ENCODE peak calls at places on chromosomes 11 and 22, in four cellular contexts. One of them, this sample, is unnamed. For H3K27me3, the result is how much of the 10 kb centered on the place peaks cover.

GRCh38 chr11:113412675-113413074 is 25.1 kb downstream of the ANKK1 start:
- DNase-seq in spleen: peak
- DNase-seq in Peyer's patch: no peak
- DNase-seq in PC-9: no peak
- DNase-seq in this sample: no peak

GRCh38 chr11:114166897-114167323 is 107.4 kb downstream of the ZBTB16 start:
- DNase-seq in spleen: no peak
- DNase-seq in Peyer's patch: no peak
- DNase-seq in PC-9: peak
- DNase-seq in this sample: no peak

GRCh38 chr11:2142762-2143202 is 3.6 kb upstream of the IGF2 start:
- DNase-seq in spleen: no peak
- DNase-seq in Peyer's patch: no peak
- DNase-seq in PC-9: no peak
- DNase-seq in this sample: no peak

GRCh38 chr11:69361048-69361447 is 67.1 kb downstream of the MYEOV start:
- DNase-seq in spleen: no peak
- DNase-seq in Peyer's patch: no peak
- DNase-seq in PC-9: no peak
- DNase-seq in this sample: no peak

GRCh38 chr11:33533668-33534067 is 167.0 kb downstream of the C11orf91 start:
- DNase-seq in spleen: no peak
- DNase-seq in Peyer's patch: no peak
- DNase-seq in PC-9: no peak
- DNase-seq in this sample: no peak

GRCh38 chr22:37420656-37421467 is 6.4 kb downstream of the ELFN2 start:
- DNase-seq in spleen: no peak
- DNase-seq in Peyer's patch: no peak
- DNase-seq in PC-9: no peak
- DNase-seq in this sample: no peak

GRCh38 chr11:17013548-17014320 is 480 bp downstream of the PLEKHA7 start:
- DNase-seq in spleen: peak
- DNase-seq in Peyer's patch: peak
- DNase-seq in PC-9: peak
- DNase-seq in this sample: no peak

GRCh38 chr11:3159296-3160190 is 5.6 kb downstream of the OSBPL5 start:
- DNase-seq in spleen: peak
- DNase-seq in Peyer's patch: peak
- DNase-seq in PC-9: no peak
- DNase-seq in this sample: peak

GRCh38 chr11:65128182-65129145 is 5.9 kb downstream of the SYVN1 start:
- DNase-seq in spleen: peak
- DNase-seq in Peyer's patch: peak
- DNase-seq in PC-9: no peak
- DNase-seq in this sample: no peak

GRCh38 chr11:116170526-116171120 is 602.2 kb downstream of the BUD13 start:
- DNase-seq in spleen: no peak
- DNase-seq in Peyer's patch: no peak
- DNase-seq in PC-9: no peak
- DNase-seq in this sample: peak

GRCh38 chr11:17353228-17354021 is 1.8 kb downstream of the NCR3LG1 start:
- DNase-seq in spleen: peak
- DNase-seq in Peyer's patch: peak
- DNase-seq in PC-9: peak
- DNase-seq in this sample: peak

GRCh38 chr22:27686534-27686933 is 115.0 kb downstream of the MN1 start:
- DNase-seq in spleen: no peak
- DNase-seq in Peyer's patch: peak
- DNase-seq in PC-9: peak
- DNase-seq in this sample: peak

GRCh38 chr11:132586801-132587200 is 945.5 kb downstream of the OPCML start:
- DNase-seq in spleen: no peak
- DNase-seq in Peyer's patch: no peak
- DNase-seq in PC-9: no peak
- DNase-seq in this sample: no peak

GRCh38 chr11:134411887-134412507 is at the start of gene B3GAT1:
- DNase-seq in spleen: no peak
- DNase-seq in Peyer's patch: no peak
- DNase-seq in PC-9: no peak
- DNase-seq in this sample: no peak
- H3K27me3 ChIP-seq in spleen: under half
- H3K27me3 ChIP-seq in Peyer's patch: under half
- H3K27me3 ChIP-seq in PC-9: half or more
- H3K27me3 ChIP-seq in this sample: half or more

GRCh38 chr22:44427506-44428470 is 70.2 kb downstream of the RTL6 start:
- DNase-seq in spleen: peak
- DNase-seq in Peyer's patch: no peak
- DNase-seq in PC-9: no peak
- DNase-seq in this sample: no peak

GRCh38 chr22:44430716-44431115 is 67.3 kb downstream of the RTL6 start:
- DNase-seq in spleen: peak
- DNase-seq in Peyer's patch: no peak
- DNase-seq in PC-9: no peak
- DNase-seq in this sample: no peak

GRCh38 chr22:44428941-44429615 is 69.0 kb downstream of the RTL6 start:
- DNase-seq in spleen: peak
- DNase-seq in Peyer's patch: no peak
- DNase-seq in PC-9: no peak
- DNase-seq in this sample: no peak

GRCh38 chr22:44431256-44431655 is 66.8 kb downstream of the RTL6 start:
- DNase-seq in spleen: peak
- DNase-seq in Peyer's patch: no peak
- DNase-seq in PC-9: no peak
- DNase-seq in this sample: no peak

DNA sequence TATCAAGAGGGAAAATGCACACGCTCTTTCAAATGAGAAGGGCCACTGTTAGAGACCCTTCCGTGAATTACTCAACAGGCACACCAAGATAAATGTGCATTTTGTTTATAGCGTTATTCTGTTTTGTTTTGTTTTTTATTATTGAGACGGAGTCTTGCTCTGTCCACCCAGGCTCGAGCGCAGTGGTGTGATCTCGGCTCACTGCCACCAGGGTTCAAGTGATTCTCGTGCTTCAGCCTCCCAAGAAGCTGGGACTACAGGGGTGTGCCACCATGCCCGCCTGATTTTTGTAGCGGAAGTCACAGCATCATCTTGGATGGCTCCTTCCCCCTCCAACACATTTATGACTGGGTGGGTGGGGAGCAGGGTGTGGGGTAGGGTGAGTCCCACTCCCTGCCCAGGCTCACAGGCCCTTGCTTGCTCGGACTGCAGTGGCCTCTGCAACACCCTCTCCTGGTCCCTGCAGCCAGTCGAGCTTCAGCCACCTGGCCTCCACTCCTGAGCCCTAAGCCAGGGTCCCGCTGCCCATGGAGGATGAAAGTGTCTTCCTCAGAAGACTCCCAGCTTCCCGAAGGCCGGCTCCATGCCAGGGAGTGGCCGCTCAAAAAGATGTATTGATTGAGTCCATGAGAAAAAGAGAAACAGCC is 68.0 kb downstream of the RTL6 start:
- DNase-seq in spleen: peak
- DNase-seq in Peyer's patch: no peak
- DNase-seq in PC-9: no peak
- DNase-seq in this sample: no peak
- H3K4me3 ChIP-seq in spleen: no peak
- H3K4me3 ChIP-seq in Peyer's patch: no peak
- H3K4me3 ChIP-seq in PC-9: no peak
- H3K4me3 ChIP-seq in this sample: no peak

GRCh38 chr11:68036141-68036716 is 2.6 kb upstream of the TCIRG1 start:
- DNase-seq in spleen: peak
- DNase-seq in Peyer's patch: no peak
- DNase-seq in PC-9: no peak
- DNase-seq in this sample: peak

GRCh38 chr11:68032003-68032402 is 1.5 kb downstream of the NDUFS8 start:
- DNase-seq in spleen: no peak
- DNase-seq in Peyer's patch: no peak
- DNase-seq in PC-9: no peak
- DNase-seq in this sample: no peak

GRCh38 chr11:68032997-68033707 is 2.7 kb downstream of the NDUFS8 start:
- DNase-seq in spleen: no peak
- DNase-seq in Peyer's patch: no peak
- DNase-seq in PC-9: no peak
- DNase-seq in this sample: no peak

GRCh38 chr11:68035266-68035876 is 3.5 kb upstream of the TCIRG1 start:
- DNase-seq in spleen: peak
- DNase-seq in Peyer's patch: no peak
- DNase-seq in PC-9: no peak
- DNase-seq in this sample: peak

GRCh38 chr11:68033708-68034045 is 3.2 kb downstream of the NDUFS8 start:
- DNase-seq in spleen: no peak
- DNase-seq in Peyer's patch: no peak
- DNase-seq in PC-9: no peak
- DNase-seq in this sample: peak
- H3K27ac ChIP-seq in spleen: no peak
- H3K27ac ChIP-seq in Peyer's patch: no peak
- H3K27ac ChIP-seq in PC-9: no peak
- H3K27ac ChIP-seq in this sample: peak

GRCh38 chr11:130451261-130452019 is 3.0 kb downstream of the ADAMTS15 start:
- DNase-seq in spleen: no peak
- DNase-seq in Peyer's patch: no peak
- DNase-seq in PC-9: peak
- DNase-seq in this sample: peak

GRCh38 chr11:130449996-130450419 is 1.6 kb downstream of the ADAMTS15 start:
- DNase-seq in spleen: no peak
- DNase-seq in Peyer's patch: peak
- DNase-seq in PC-9: no peak
- DNase-seq in this sample: peak

GRCh38 chr11:130448416-130449068 is at the start of gene ADAMTS15:
- DNase-seq in spleen: no peak
- DNase-seq in Peyer's patch: peak
- DNase-seq in PC-9: peak
- DNase-seq in this sample: peak

GRCh38 chr11:130449246-130449990 is 973 bp downstream of the ADAMTS15 start:
- DNase-seq in spleen: no peak
- DNase-seq in Peyer's patch: no peak
- DNase-seq in PC-9: no peak
- DNase-seq in this sample: no peak

DNA sequence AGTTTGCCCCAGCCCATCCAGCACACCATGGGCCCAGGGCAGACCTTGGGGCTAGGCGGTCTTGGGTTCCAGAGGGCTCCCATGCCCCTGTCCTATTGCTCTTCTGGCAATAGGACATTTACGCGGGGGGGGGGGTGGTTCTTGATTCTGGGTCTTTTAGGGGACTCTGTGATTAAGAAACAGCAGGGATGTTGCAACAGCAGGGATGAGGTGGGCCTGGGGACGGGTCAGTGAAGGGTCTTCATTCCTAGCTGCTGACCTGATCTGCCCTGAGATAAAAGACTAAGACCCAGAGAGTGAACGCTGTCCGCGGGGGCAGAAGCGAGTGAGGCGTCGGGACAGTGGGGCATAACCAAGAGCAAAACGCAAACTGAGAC is 418 bp upstream of the ADAMTS15 start:
- DNase-seq in spleen: peak
- DNase-seq in Peyer's patch: no peak
- DNase-seq in PC-9: no peak
- DNase-seq in this sample: no peak
- H3K27me3 ChIP-seq in spleen: under half
- H3K27me3 ChIP-seq in Peyer's patch: under half
- H3K27me3 ChIP-seq in PC-9: under half
- H3K27me3 ChIP-seq in this sample: under half

GRCh38 chr22:49964493-49965290 is 4.1 kb downstream of the PIM3 start:
- DNase-seq in spleen: peak
- DNase-seq in Peyer's patch: peak
- DNase-seq in PC-9: no peak
- DNase-seq in this sample: peak
- H3K4me3 ChIP-seq in spleen: no peak
- H3K4me3 ChIP-seq in Peyer's patch: peak
- H3K4me3 ChIP-seq in PC-9: no peak
- H3K4me3 ChIP-seq in this sample: no peak